ENCODE peak calls at places on chromosomes 12 and 14, in four cellular contexts. N, T, G and U are unnamed samples.

GRCh38 chr12:2457215-2458112 is 337.3 kb upstream of the FKBP4 start:
- DNase-seq in N (no peak), T (no peak), G (no peak), U (no peak)

GRCh38 chr14:106691601-106692291 is 1165.4 kb downstream of the TMEM121 start:
- DNase-seq in N (no peak), T (peak; percentile 2), G (no peak), U (no peak)

GRCh38 chr12:80044694-80045046 is 54.7 kb upstream of the OTOGL start:
- DNase-seq in N (no peak), T (no peak), G (peak; percentile 83), U (peak; percentile 12)

GRCh38 chr14:103141117-103141796 is 18.0 kb downstream of the TNFAIP2 start:
- DNase-seq in N (peak; percentile 86), T (peak; percentile 87), G (no peak), U (peak; percentile 78)

GRCh38 chr12:62758216-62758615 is 176.7 kb downstream of the PPM1H start:
- DNase-seq in N (no peak), T (no peak), G (peak; percentile 61), U (no peak)

GRCh38 chr12:46264057-46264456 is 4.8 kb downstream of the SLC38A1 start:
- DNase-seq in N (no peak), T (no peak), G (peak; percentile 42), U (peak; percentile 73)

GRCh38 chr12:116138380-116138779 is 139.1 kb downstream of the MED13L start:
- DNase-seq in N (no peak), T (no peak), G (peak; percentile 83), U (no peak)

GRCh38 chr12:92927436-92928116 is 1.5 kb downstream of the EEA1 start:
- DNase-seq in N (no peak), T (peak; percentile 81), G (peak; percentile 76), U (peak; percentile 63)

GRCh38 chr12:47805417-47805816 is 14.3 kb downstream of the HDAC7 start:
- DNase-seq in N (no peak), T (no peak), G (peak; percentile 60), U (no peak)

GRCh38 chr12:56838602-56839488 is 75.7 kb downstream of the HSD17B6 start:
- DNase-seq in N (no peak), T (no peak), G (peak; percentile 3), U (no peak)

GRCh38 chr12:77640356-77640755 is 190.3 kb upstream of the NAV3 start:
- DNase-seq in N (no peak), T (no peak), G (no peak), U (no peak)

GRCh38 chr12:46585854-46586621 is 213.5 kb upstream of the SLC38A2 start:
- DNase-seq in N (peak; percentile 85), T (peak; percentile 88), G (peak; percentile 81), U (no peak)

GRCh38 chr14:60508707-60509437 is at the start of gene SIX6:
- DNase-seq in N (peak; percentile 91), T (peak; percentile 88), G (no peak), U (no peak)

GRCh38 chr14:83994020-83994419 is 1535.9 kb upstream of the FLRT2 start:
- DNase-seq in N (no peak), T (no peak), G (peak; percentile 32), U (no peak)

GRCh38 chr14:50402965-50403364 is 6.3 kb upstream of the CDKL1 start:
- DNase-seq in N (no peak), T (no peak), G (no peak), U (no peak)

GRCh38 chr12:82517027-82517426 is 158.7 kb downstream of the METTL25 start:
- DNase-seq in N (peak; percentile 64), T (peak; percentile 57), G (peak; percentile 9), U (no peak)

DNA sequence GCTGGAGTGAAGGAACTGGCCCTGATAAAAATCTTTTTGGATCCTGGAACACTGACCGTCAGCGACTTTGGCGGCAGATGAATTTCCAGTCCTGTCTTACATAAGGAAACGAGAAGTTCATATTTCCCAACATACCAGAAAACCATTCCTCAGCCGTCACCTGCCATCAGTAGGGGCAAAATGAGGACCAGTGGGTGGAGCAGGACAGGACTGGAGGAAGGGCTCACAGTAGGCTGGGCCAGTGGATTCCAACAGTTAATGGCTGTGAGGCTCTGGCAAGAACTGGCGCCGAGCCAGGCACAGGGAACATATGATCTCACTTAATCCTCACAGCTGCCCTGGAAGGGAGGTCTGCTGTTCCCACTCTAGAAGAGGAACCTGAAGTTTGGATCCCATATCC is 67.2 kb upstream of the FAM181A start:
- DNase-seq in N (no peak), T (no peak), G (no peak), U (peak; percentile 61)
- H3K23ac ChIP-seq in N (no peak overlapping the region), T (no peak overlapping the region), G (no peak overlapping the region), U (no peak overlapping the region)

DNA sequence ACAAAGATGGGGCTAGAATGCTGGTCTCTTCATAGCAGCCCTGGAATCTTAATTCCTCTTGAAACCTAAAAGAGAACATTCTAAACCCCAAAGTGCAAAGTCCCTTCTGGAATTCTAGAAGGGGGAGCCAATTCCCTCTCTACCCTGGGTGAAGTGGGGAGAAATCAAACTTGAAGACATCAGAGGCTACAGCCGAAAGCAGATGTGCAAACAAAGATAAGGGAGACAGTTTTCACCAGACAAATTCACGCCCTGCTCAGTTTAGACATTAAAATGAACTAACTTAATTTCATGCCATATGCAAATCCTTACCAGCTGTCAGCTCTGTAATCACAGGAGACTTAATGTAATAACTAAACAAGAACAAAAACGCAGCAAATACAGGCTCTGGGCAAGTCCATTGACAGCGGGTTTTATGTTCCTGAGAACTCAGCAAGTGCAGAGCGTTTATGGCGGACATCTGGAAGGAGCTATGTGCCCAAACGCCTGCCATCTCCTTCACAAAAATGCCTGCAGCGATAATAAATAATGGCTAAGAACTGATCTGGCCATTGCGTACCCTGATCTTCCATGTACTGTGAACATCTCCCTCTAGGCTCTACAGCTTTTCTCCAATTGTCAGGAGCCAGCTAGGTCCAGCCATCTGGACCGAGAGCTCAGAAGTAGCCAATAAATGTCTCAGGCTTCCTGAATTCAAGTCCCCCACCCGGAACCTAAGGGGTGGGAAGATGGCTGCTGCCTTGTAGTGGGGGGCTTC is 19.1 kb upstream of the FICD start:
- DNase-seq in N (no peak), T (no peak), G (no peak), U (no peak)
- H4K8ac ChIP-seq in N (no peak overlapping the region), T (no peak overlapping the region), G (no peak overlapping the region), U (no peak overlapping the region)

GRCh38 chr14:74599946-74600345 is 12.1 kb downstream of the LTBP2 start:
- DNase-seq in N (no peak), T (no peak), G (no peak), U (no peak)
- H3K23ac ChIP-seq in N (no peak overlapping the region), T (no peak overlapping the region), G (no peak overlapping the region), U (no peak overlapping the region)

DNA sequence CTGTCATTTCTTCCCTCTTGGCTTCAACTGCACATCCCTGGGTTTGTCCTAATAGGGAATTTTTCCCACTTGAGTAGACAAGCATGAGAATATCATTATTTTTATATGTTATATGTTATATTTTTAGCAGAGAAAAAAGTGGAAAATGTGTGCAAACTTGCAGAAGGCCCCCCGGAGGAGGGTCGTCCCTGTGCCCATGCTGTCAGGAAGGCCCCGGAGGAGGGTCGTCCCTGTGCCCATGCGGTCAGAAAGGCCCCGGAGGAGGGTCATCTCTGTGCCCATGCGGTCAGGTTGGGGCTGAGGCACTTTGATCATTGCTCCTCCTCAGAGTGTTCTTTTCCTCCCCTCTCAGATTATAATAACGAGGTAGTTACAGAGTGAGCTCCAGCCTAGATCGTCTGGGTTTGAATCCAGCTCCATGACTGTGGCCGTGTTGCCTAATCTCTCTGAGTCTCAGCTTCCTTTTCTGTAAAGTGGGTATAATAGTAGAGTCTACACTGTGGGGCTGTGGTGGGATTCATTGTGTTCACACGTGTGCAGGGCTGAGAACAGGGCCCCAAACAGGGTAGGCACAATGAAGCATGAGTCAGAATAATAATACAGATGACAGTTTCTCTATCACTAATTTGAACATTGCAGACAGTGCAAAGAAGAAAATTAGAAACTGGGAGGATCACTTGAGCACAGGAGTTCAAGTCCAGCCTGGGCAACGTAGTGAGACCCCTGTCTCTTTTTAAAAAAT is 33.4 kb downstream of the ELK3 start:
- DNase-seq in N (no peak), T (no peak), G (no peak), U (no peak)
- H4K8ac ChIP-seq in N (no peak overlapping the region), T (no peak overlapping the region), G (no peak overlapping the region), U (no peak overlapping the region)

GRCh38 chr12:98750511-98750910 is 105.4 kb downstream of the APAF1 start:
- DNase-seq in N (peak; percentile 45), T (peak; percentile 74), G (no peak), U (no peak)

GRCh38 chr12:98752726-98753125 is 107.6 kb downstream of the APAF1 start:
- DNase-seq in N (no peak), T (peak; percentile 32), G (no peak), U (no peak)

GRCh38 chr12:98754095-98754494 is 109.0 kb downstream of the APAF1 start:
- DNase-seq in N (no peak), T (peak; percentile 27), G (peak; percentile 6), U (no peak)

GRCh38 chr12:98757455-98757854 is 112.4 kb downstream of the APAF1 start:
- DNase-seq in N (no peak), T (no peak), G (no peak), U (no peak)

DNA sequence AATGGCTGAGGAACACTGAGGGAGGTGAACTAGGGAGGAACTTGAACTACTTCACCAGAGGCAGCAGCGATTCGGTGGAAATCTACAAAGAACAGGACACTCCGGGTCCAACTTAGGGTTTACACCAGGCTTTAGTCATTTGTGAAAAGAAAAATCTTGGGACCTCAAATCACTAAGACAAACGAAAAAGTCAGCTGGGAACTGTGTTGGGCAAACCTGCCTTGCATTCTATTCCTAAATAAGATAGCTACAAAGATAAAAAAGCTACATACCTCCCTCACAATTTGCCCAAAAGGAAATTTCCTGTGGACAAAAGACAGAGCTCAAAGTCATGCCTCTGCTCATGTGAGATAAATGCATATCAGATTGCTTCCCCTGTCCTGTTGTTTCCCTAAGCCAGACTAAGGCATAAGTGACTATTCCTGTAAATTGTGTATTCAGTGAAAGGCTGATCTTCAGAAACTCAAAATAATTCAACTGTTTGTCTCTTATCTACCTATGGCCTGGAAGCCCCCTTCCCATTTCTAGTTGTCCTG is 106.6 kb downstream of the APAF1 start:
- DNase-seq in N (no peak), T (peak; percentile 90), G (no peak), U (no peak)
- H3K23ac ChIP-seq in N (no peak overlapping the region), T (no peak overlapping the region), G (no peak overlapping the region), U (no peak overlapping the region)

DNA sequence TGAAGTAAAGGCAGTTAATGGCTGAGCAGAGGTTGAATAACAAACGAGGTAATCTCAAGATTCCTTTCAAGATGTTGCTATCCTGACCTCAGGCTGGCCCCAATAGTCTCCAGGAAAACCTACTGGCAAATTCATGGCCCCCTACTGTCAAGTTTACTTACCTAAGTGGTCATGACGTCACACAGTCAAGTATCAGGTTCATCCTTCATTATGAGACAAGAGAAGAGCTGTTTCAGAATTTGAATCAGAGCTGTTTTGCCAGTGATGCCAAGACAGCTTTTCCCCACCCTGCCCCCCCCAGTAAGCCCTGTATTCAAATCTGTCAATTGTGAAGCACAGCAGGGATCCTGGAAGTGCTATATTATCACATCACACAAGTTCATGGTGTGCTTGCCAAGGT is 509.6 kb downstream of the NOVA1 start:
- DNase-seq in N (peak; percentile 36), T (peak; percentile 86), G (no peak), U (no peak)
- H4K8ac ChIP-seq in N (no peak overlapping the region), T (no peak overlapping the region), G (no peak overlapping the region), U (no peak overlapping the region)